ENCODE peak calls at places on chromosomes 5 and 9, in eight cellular contexts. E is GM23338; G is activated CD4-positive, alpha-beta T cell treated with anti-CD3 and anti-CD28 coated beads, Interleukin-2, amount 50 U/mL, for 1 hour; C is activated naive CD8-positive, alpha-beta T cell treated with anti-CD3 and anti-CD28 coated beads, Interleukin-2, amount 50 U/mL, for 24 hours; Z is non-pigmented ciliary epithelial cell; V is right atrium auricular region; A is HS-5; U is iris pigment epithelial cell. H is an unnamed sample.

GRCh38 chr9:107539427-107540154 is 50.0 kb upstream of the KLF4 start:
- DNase-seq in E (peak; percentile 80), G (no peak), C (no peak), Z (no peak), V (peak; percentile 75), A (no peak), U (no peak), H (no peak)

GRCh38 chr9:117720066-117720465 is 15.9 kb downstream of the TLR4 start:
- DNase-seq in E (no peak), G (no peak), C (no peak), Z (no peak), V (no peak), A (no peak), U (no peak), H (no peak)

GRCh38 chr5:77828445-77828844 is 52.3 kb upstream of the TBCA start:
- DNase-seq in E (no peak), G (no peak), C (no peak), Z (no peak), V (no peak), A (no peak), U (peak; percentile 15), H (no peak)

GRCh38 chr5:71892641-71893340 is 173.7 kb downstream of the CARTPT start:
- DNase-seq in E (peak; percentile 4), G (no peak), C (no peak), Z (no peak), V (no peak), A (no peak), U (no peak), H (no peak)

GRCh38 chr9:14438232-14438966 is 124.5 kb upstream of the NFIB start:
- DNase-seq in E (no peak), G (no peak), C (no peak), Z (no peak), V (no peak), A (no peak), U (no peak), H (no peak)

GRCh38 chr5:66653380-66653779 is 57.2 kb downstream of the MAST4 start:
- DNase-seq in E (no peak), G (no peak), C (no peak), Z (no peak), V (no peak), A (peak; percentile 88), U (peak; percentile 14), H (no peak)

GRCh38 chr9:121700165-121700830 is 48.9 kb downstream of the DAB2IP start:
- DNase-seq in E (peak; percentile 72), G (no peak), C (peak; percentile 26), Z (no peak), V (no peak), A (no peak), U (peak; percentile 45), H (no peak)

GRCh38 chr5:72363146-72363802 is 43.1 kb downstream of the PTCD2 start:
- DNase-seq in E (peak; percentile 72), G (no peak), C (no peak), Z (peak; percentile 77), V (no peak), A (no peak), U (peak; percentile 92), H (no peak)

GRCh38 chr5:149775785-149776184 is 45.7 kb downstream of the PPARGC1B start:
- DNase-seq in E (peak; percentile 73), G (no peak), C (peak; percentile 6), Z (no peak), V (no peak), A (no peak), U (no peak), H (no peak)

GRCh38 chr5:14383923-14384322 is 197.7 kb upstream of the OTULINL start:
- DNase-seq in E (no peak), G (no peak), C (no peak), Z (no peak), V (no peak), A (no peak), U (no peak), H (no peak)

GRCh38 chr9:107051392-107051791 is 188.4 kb downstream of the ZNF462 start:
- DNase-seq in E (no peak), G (no peak), C (no peak), Z (no peak), V (no peak), A (no peak), U (no peak), H (no peak)

GRCh38 chr9:97564291-97565175 is 63.1 kb downstream of the TMOD1 start:
- DNase-seq in E (no peak), G (no peak), C (no peak), Z (peak; percentile 14), V (peak; percentile 62), A (peak; percentile 24), U (peak; percentile 70), H (peak; percentile 51)

GRCh38 chr5:116084231-116084630 is 594 bp upstream of the COMMD10 start:
- DNase-seq in E (peak; percentile 48), G (peak; percentile 22), C (peak; percentile 37), Z (no peak), V (no peak), A (no peak), U (peak; percentile 35), H (no peak)

GRCh38 chr5:13378073-13378472 is 566.4 kb downstream of the DNAH5 start:
- DNase-seq in E (no peak), G (no peak), C (no peak), Z (no peak), V (no peak), A (no peak), U (no peak), H (no peak)

GRCh38 chr5:108093186-108093585 is 288.7 kb downstream of the FBXL17 start:
- DNase-seq in E (peak; percentile 68), G (no peak), C (no peak), Z (no peak), V (no peak), A (no peak), U (peak; percentile 38), H (no peak)

GRCh38 chr9:130157079-130157478 is 15.1 kb upstream of the NCS1 start:
- DNase-seq in E (no peak), G (no peak), C (no peak), Z (no peak), V (no peak), A (no peak), U (no peak), H (no peak)

GRCh38 chr9:70060148-70060882 is 16.7 kb downstream of the MAMDC2 start:
- DNase-seq in E (no peak), G (no peak), C (no peak), Z (no peak), V (no peak), A (no peak), U (no peak), H (no peak)

GRCh38 chr5:9898319-9898718 is 268.2 kb upstream of the TAS2R1 start:
- DNase-seq in E (peak; percentile 66), G (no peak), C (no peak), Z (no peak), V (no peak), A (peak; percentile 25), U (peak; percentile 37), H (no peak)

GRCh38 chr9:18795947-18796705 is 236.9 kb downstream of the SAXO1 start:
- DNase-seq in E (no peak), G (no peak), C (no peak), Z (peak; percentile 86), V (no peak), A (no peak), U (peak; percentile 77), H (no peak)

GRCh38 chr5:3325811-3326568 is 269.6 kb upstream of the IRX1 start:
- DNase-seq in E (no peak), G (no peak), C (no peak), Z (no peak), V (no peak), A (no peak), U (no peak), H (no peak)

GRCh38 chr5:150904479-150905311 is at the start of gene ZNF300:
- DNase-seq in E (peak; percentile 98), G (peak; percentile 23), C (peak; percentile 44), Z (peak; percentile 82), V (peak; percentile 83), A (peak; percentile 82), U (peak; percentile 97), H (peak; percentile 89)

GRCh38 chr5:113054899-113055298 is 78.3 kb downstream of the DCP2 start:
- DNase-seq in E (no peak), G (no peak), C (no peak), Z (no peak), V (no peak), A (no peak), U (peak; percentile 13), H (no peak)

GRCh38 chr5:113230711-113231652 is 203.8 kb downstream of the TSSK1B start:
- DNase-seq in E (peak; percentile 39), G (no peak), C (no peak), Z (peak; percentile 36), V (no peak), A (peak; percentile 62), U (peak; percentile 68), H (no peak)

GRCh38 chr9:68940620-68941019 is 73.3 kb downstream of the PRKACG start:
- DNase-seq in E (no peak), G (no peak), C (no peak), Z (no peak), V (no peak), A (no peak), U (no peak), H (no peak)

GRCh38 chr9:89911721-89912604 is 307.2 kb downstream of the GADD45G start:
- DNase-seq in E (no peak), G (no peak), C (no peak), Z (no peak), V (peak; percentile 34), A (no peak), U (no peak), H (no peak)

GRCh38 chr9:11931109-11931508 is 762.1 kb upstream of the TYRP1 start:
- DNase-seq in E (no peak), G (no peak), C (no peak), Z (no peak), V (no peak), A (peak; percentile 45), U (peak; percentile 2), H (no peak)

GRCh38 chr5:35869705-35870277 is 13.1 kb downstream of the IL7R start:
- DNase-seq in E (no peak), G (no peak), C (no peak), Z (no peak), V (no peak), A (no peak), U (no peak), H (no peak)

GRCh38 chr5:149254506-149254905 is 17.2 kb upstream of the AFAP1L1 start:
- DNase-seq in E (peak; percentile 68), G (no peak), C (no peak), Z (no peak), V (no peak), A (no peak), U (no peak), H (no peak)

GRCh38 chr5:60519372-60519771 is 180.6 kb downstream of the DEPDC1B start:
- DNase-seq in E (no peak), G (no peak), C (no peak), Z (no peak), V (no peak), A (no peak), U (no peak), H (no peak)

GRCh38 chr9:72476617-72477375 is 44.6 kb upstream of the TMC1 start:
- DNase-seq in E (peak; percentile 16), G (peak; percentile 7), C (peak; percentile 32), Z (peak; percentile 52), V (no peak), A (peak; percentile 85), U (peak; percentile 80), H (no peak)

GRCh38 chr5:77397686-77398300 is 94.3 kb downstream of the WDR41 start:
- DNase-seq in E (no peak), G (no peak), C (no peak), Z (no peak), V (no peak), A (no peak), U (no peak), H (no peak)

GRCh38 chr5:43190755-43191603 is 1.0 kb upstream of the NIM1K start:
- DNase-seq in E (no peak), G (no peak), C (no peak), Z (no peak), V (no peak), A (no peak), U (peak; percentile 56), H (no peak)

GRCh38 chr9:95053611-95054440 is 263.7 kb downstream of the FANCC start:
- DNase-seq in E (no peak), G (no peak), C (no peak), Z (no peak), V (no peak), A (no peak), U (no peak), H (no peak)

GRCh38 chr5:78717674-78718073 is 69.1 kb upstream of the LHFPL2 start:
- DNase-seq in E (no peak), G (no peak), C (no peak), Z (no peak), V (no peak), A (no peak), U (peak; percentile 47), H (no peak)

H was measured in type B pancreatic cell.